ENCODE peak calls at places on chromosomes 3 and 15, in five cellular contexts. One of them, this sample, is unnamed.

GRCh38 chr3:190456779-190457178 is 7.1 kb upstream of the TMEM207 start:
- DNase-seq in neuronal stem cell: no peak
- DNase-seq in ELR: no peak
- DNase-seq in stimulated activated CD8-positive, alpha-beta memory T cell treated with anti-CD3 and anti-CD28 coated beads, Interleukin-7, amount 100 ng/mL, for 24 hours: no peak
- DNase-seq in activated CD8-positive, alpha-beta memory T cell treated with anti-CD3 and anti-CD28 coated beads, Interleukin-2, amount 50 U/mL, for 48 hours: no peak
- DNase-seq in this sample: no peak

GRCh38 chr15:63219196-63219719 is 29.9 kb downstream of the RAB8B start:
- DNase-seq in ELR: no peak
- DNase-seq in activated CD8-positive, alpha-beta memory T cell treated with anti-CD3 and anti-CD28 coated beads, Interleukin-2, amount 50 U/mL, for 48 hours: no peak
- DNase-seq in neuronal stem cell: no peak
- DNase-seq in stimulated activated CD8-positive, alpha-beta memory T cell treated with anti-CD3 and anti-CD28 coated beads, Interleukin-7, amount 100 ng/mL, for 24 hours: no peak
- DNase-seq in this sample: no peak

GRCh38 chr3:189848636-189849035 is 217.4 kb downstream of the TP63 start:
- DNase-seq in activated CD8-positive, alpha-beta memory T cell treated with anti-CD3 and anti-CD28 coated beads, Interleukin-2, amount 50 U/mL, for 48 hours: no peak
- DNase-seq in stimulated activated CD8-positive, alpha-beta memory T cell treated with anti-CD3 and anti-CD28 coated beads, Interleukin-7, amount 100 ng/mL, for 24 hours: no peak
- DNase-seq in ELR: no peak
- DNase-seq in neuronal stem cell: no peak
- DNase-seq in this sample: no peak

GRCh38 chr3:43537206-43537605 is 84.6 kb downstream of the ANO10 start:
- DNase-seq in neuronal stem cell: no peak
- DNase-seq in ELR: no peak
- DNase-seq in activated CD8-positive, alpha-beta memory T cell treated with anti-CD3 and anti-CD28 coated beads, Interleukin-2, amount 50 U/mL, for 48 hours: no peak
- DNase-seq in stimulated activated CD8-positive, alpha-beta memory T cell treated with anti-CD3 and anti-CD28 coated beads, Interleukin-7, amount 100 ng/mL, for 24 hours: no peak
- DNase-seq in this sample: no peak

GRCh38 chr15:56215769-56216168 is 27.9 kb downstream of the RFX7 start:
- DNase-seq in activated CD8-positive, alpha-beta memory T cell treated with anti-CD3 and anti-CD28 coated beads, Interleukin-2, amount 50 U/mL, for 48 hours: no peak
- DNase-seq in stimulated activated CD8-positive, alpha-beta memory T cell treated with anti-CD3 and anti-CD28 coated beads, Interleukin-7, amount 100 ng/mL, for 24 hours: no peak
- DNase-seq in neuronal stem cell: no peak
- DNase-seq in ELR: no peak
- DNase-seq in this sample: no peak

GRCh38 chr3:157112536-157112935 is 47.4 kb downstream of the CCNL1 start:
- DNase-seq in ELR: no peak
- DNase-seq in activated CD8-positive, alpha-beta memory T cell treated with anti-CD3 and anti-CD28 coated beads, Interleukin-2, amount 50 U/mL, for 48 hours: no peak
- DNase-seq in stimulated activated CD8-positive, alpha-beta memory T cell treated with anti-CD3 and anti-CD28 coated beads, Interleukin-7, amount 100 ng/mL, for 24 hours: no peak
- DNase-seq in neuronal stem cell: no peak
- DNase-seq in this sample: no peak

GRCh38 chr3:125032100-125032643 is 23.6 kb downstream of the HEG1 start:
- DNase-seq in stimulated activated CD8-positive, alpha-beta memory T cell treated with anti-CD3 and anti-CD28 coated beads, Interleukin-7, amount 100 ng/mL, for 24 hours: no peak
- DNase-seq in activated CD8-positive, alpha-beta memory T cell treated with anti-CD3 and anti-CD28 coated beads, Interleukin-2, amount 50 U/mL, for 48 hours: no peak
- DNase-seq in ELR: peak; percentile 39
- DNase-seq in neuronal stem cell: no peak
- DNase-seq in this sample: no peak

GRCh38 chr15:95804484-95804883 is 526.0 kb upstream of the NR2F2 start:
- DNase-seq in neuronal stem cell: no peak
- DNase-seq in activated CD8-positive, alpha-beta memory T cell treated with anti-CD3 and anti-CD28 coated beads, Interleukin-2, amount 50 U/mL, for 48 hours: no peak
- DNase-seq in ELR: no peak
- DNase-seq in stimulated activated CD8-positive, alpha-beta memory T cell treated with anti-CD3 and anti-CD28 coated beads, Interleukin-7, amount 100 ng/mL, for 24 hours: no peak
- DNase-seq in this sample: no peak

GRCh38 chr3:73707772-73708171 is 83.0 kb upstream of the PDZRN3 start:
- DNase-seq in activated CD8-positive, alpha-beta memory T cell treated with anti-CD3 and anti-CD28 coated beads, Interleukin-2, amount 50 U/mL, for 48 hours: no peak
- DNase-seq in stimulated activated CD8-positive, alpha-beta memory T cell treated with anti-CD3 and anti-CD28 coated beads, Interleukin-7, amount 100 ng/mL, for 24 hours: no peak
- DNase-seq in ELR: no peak
- DNase-seq in neuronal stem cell: no peak
- DNase-seq in this sample: no peak

GRCh38 chr3:46982581-46982980 is 3.1 kb downstream of the NBEAL2 start:
- DNase-seq in activated CD8-positive, alpha-beta memory T cell treated with anti-CD3 and anti-CD28 coated beads, Interleukin-2, amount 50 U/mL, for 48 hours: no peak
- DNase-seq in stimulated activated CD8-positive, alpha-beta memory T cell treated with anti-CD3 and anti-CD28 coated beads, Interleukin-7, amount 100 ng/mL, for 24 hours: no peak
- DNase-seq in ELR: no peak
- DNase-seq in neuronal stem cell: no peak
- DNase-seq in this sample: no peak

GRCh38 chr15:78450285-78450858 is 12.4 kb downstream of the IREB2 start:
- DNase-seq in neuronal stem cell: no peak
- DNase-seq in activated CD8-positive, alpha-beta memory T cell treated with anti-CD3 and anti-CD28 coated beads, Interleukin-2, amount 50 U/mL, for 48 hours: no peak
- DNase-seq in ELR: no peak
- DNase-seq in stimulated activated CD8-positive, alpha-beta memory T cell treated with anti-CD3 and anti-CD28 coated beads, Interleukin-7, amount 100 ng/mL, for 24 hours: no peak
- DNase-seq in this sample: no peak

GRCh38 chr3:45568848-45569247 is 25.7 kb upstream of the LIMD1 start:
- DNase-seq in stimulated activated CD8-positive, alpha-beta memory T cell treated with anti-CD3 and anti-CD28 coated beads, Interleukin-7, amount 100 ng/mL, for 24 hours: no peak
- DNase-seq in activated CD8-positive, alpha-beta memory T cell treated with anti-CD3 and anti-CD28 coated beads, Interleukin-2, amount 50 U/mL, for 48 hours: no peak
- DNase-seq in ELR: no peak
- DNase-seq in neuronal stem cell: no peak
- DNase-seq in this sample: no peak

GRCh38 chr3:142649996-142650693 is 54.0 kb downstream of the PLS1 start:
- DNase-seq in ELR: no peak
- DNase-seq in neuronal stem cell: no peak
- DNase-seq in activated CD8-positive, alpha-beta memory T cell treated with anti-CD3 and anti-CD28 coated beads, Interleukin-2, amount 50 U/mL, for 48 hours: no peak
- DNase-seq in stimulated activated CD8-positive, alpha-beta memory T cell treated with anti-CD3 and anti-CD28 coated beads, Interleukin-7, amount 100 ng/mL, for 24 hours: no peak
- DNase-seq in this sample: peak; percentile 16

GRCh38 chr3:179768080-179768479 is 115.2 kb downstream of the USP13 start:
- DNase-seq in neuronal stem cell: peak; percentile 37
- DNase-seq in ELR: peak; percentile 79
- DNase-seq in stimulated activated CD8-positive, alpha-beta memory T cell treated with anti-CD3 and anti-CD28 coated beads, Interleukin-7, amount 100 ng/mL, for 24 hours: no peak
- DNase-seq in activated CD8-positive, alpha-beta memory T cell treated with anti-CD3 and anti-CD28 coated beads, Interleukin-2, amount 50 U/mL, for 48 hours: no peak
- DNase-seq in this sample: peak; percentile 31

GRCh38 chr3:147002721-147003120 is 397.6 kb upstream of the PLSCR5 start:
- DNase-seq in ELR: no peak
- DNase-seq in stimulated activated CD8-positive, alpha-beta memory T cell treated with anti-CD3 and anti-CD28 coated beads, Interleukin-7, amount 100 ng/mL, for 24 hours: no peak
- DNase-seq in activated CD8-positive, alpha-beta memory T cell treated with anti-CD3 and anti-CD28 coated beads, Interleukin-2, amount 50 U/mL, for 48 hours: no peak
- DNase-seq in neuronal stem cell: no peak
- DNase-seq in this sample: no peak

GRCh38 chr3:183824761-183825379 is 507 bp downstream of the MAP6D1 start:
- DNase-seq in neuronal stem cell: no peak
- DNase-seq in stimulated activated CD8-positive, alpha-beta memory T cell treated with anti-CD3 and anti-CD28 coated beads, Interleukin-7, amount 100 ng/mL, for 24 hours: no peak
- DNase-seq in activated CD8-positive, alpha-beta memory T cell treated with anti-CD3 and anti-CD28 coated beads, Interleukin-2, amount 50 U/mL, for 48 hours: peak; percentile 64
- DNase-seq in ELR: peak; percentile 55
- DNase-seq in this sample: no peak

GRCh38 chr3:24377218-24377993 is 117.2 kb downstream of the THRB start:
- DNase-seq in stimulated activated CD8-positive, alpha-beta memory T cell treated with anti-CD3 and anti-CD28 coated beads, Interleukin-7, amount 100 ng/mL, for 24 hours: no peak
- DNase-seq in activated CD8-positive, alpha-beta memory T cell treated with anti-CD3 and anti-CD28 coated beads, Interleukin-2, amount 50 U/mL, for 48 hours: no peak
- DNase-seq in ELR: peak; percentile 5
- DNase-seq in neuronal stem cell: no peak
- DNase-seq in this sample: no peak

GRCh38 chr3:14235896-14236295 is 57.3 kb downstream of the LSM3 start:
- DNase-seq in activated CD8-positive, alpha-beta memory T cell treated with anti-CD3 and anti-CD28 coated beads, Interleukin-2, amount 50 U/mL, for 48 hours: no peak
- DNase-seq in ELR: no peak
- DNase-seq in neuronal stem cell: no peak
- DNase-seq in stimulated activated CD8-positive, alpha-beta memory T cell treated with anti-CD3 and anti-CD28 coated beads, Interleukin-7, amount 100 ng/mL, for 24 hours: no peak
- DNase-seq in this sample: no peak

GRCh38 chr3:189515916-189516531 is 115.2 kb upstream of the TP63 start:
- DNase-seq in stimulated activated CD8-positive, alpha-beta memory T cell treated with anti-CD3 and anti-CD28 coated beads, Interleukin-7, amount 100 ng/mL, for 24 hours: no peak
- DNase-seq in ELR: no peak
- DNase-seq in activated CD8-positive, alpha-beta memory T cell treated with anti-CD3 and anti-CD28 coated beads, Interleukin-2, amount 50 U/mL, for 48 hours: no peak
- DNase-seq in neuronal stem cell: no peak
- DNase-seq in this sample: no peak

GRCh38 chr15:73930371-73930770 is 4.1 kb downstream of the LOXL1 start:
- DNase-seq in stimulated activated CD8-positive, alpha-beta memory T cell treated with anti-CD3 and anti-CD28 coated beads, Interleukin-7, amount 100 ng/mL, for 24 hours: no peak
- DNase-seq in activated CD8-positive, alpha-beta memory T cell treated with anti-CD3 and anti-CD28 coated beads, Interleukin-2, amount 50 U/mL, for 48 hours: no peak
- DNase-seq in neuronal stem cell: no peak
- DNase-seq in ELR: peak; percentile 71
- DNase-seq in this sample: no peak

GRCh38 chr3:155517907-155518306 is 224.4 kb upstream of the STRIT1 start:
- DNase-seq in stimulated activated CD8-positive, alpha-beta memory T cell treated with anti-CD3 and anti-CD28 coated beads, Interleukin-7, amount 100 ng/mL, for 24 hours: no peak
- DNase-seq in activated CD8-positive, alpha-beta memory T cell treated with anti-CD3 and anti-CD28 coated beads, Interleukin-2, amount 50 U/mL, for 48 hours: no peak
- DNase-seq in neuronal stem cell: no peak
- DNase-seq in ELR: peak; percentile 4
- DNase-seq in this sample: no peak

GRCh38 chr15:32117122-32117521 is 86.8 kb downstream of the CHRNA7 start:
- DNase-seq in stimulated activated CD8-positive, alpha-beta memory T cell treated with anti-CD3 and anti-CD28 coated beads, Interleukin-7, amount 100 ng/mL, for 24 hours: no peak
- DNase-seq in activated CD8-positive, alpha-beta memory T cell treated with anti-CD3 and anti-CD28 coated beads, Interleukin-2, amount 50 U/mL, for 48 hours: no peak
- DNase-seq in neuronal stem cell: no peak
- DNase-seq in ELR: no peak
- DNase-seq in this sample: no peak

GRCh38 chr3:186160691-186161243 is 51.9 kb upstream of the ETV5 start:
- DNase-seq in stimulated activated CD8-positive, alpha-beta memory T cell treated with anti-CD3 and anti-CD28 coated beads, Interleukin-7, amount 100 ng/mL, for 24 hours: no peak
- DNase-seq in activated CD8-positive, alpha-beta memory T cell treated with anti-CD3 and anti-CD28 coated beads, Interleukin-2, amount 50 U/mL, for 48 hours: no peak
- DNase-seq in ELR: no peak
- DNase-seq in neuronal stem cell: no peak
- DNase-seq in this sample: no peak

GRCh38 chr15:58393196-58393790 is 38.5 kb upstream of the LIPC start:
- DNase-seq in ELR: no peak
- DNase-seq in stimulated activated CD8-positive, alpha-beta memory T cell treated with anti-CD3 and anti-CD28 coated beads, Interleukin-7, amount 100 ng/mL, for 24 hours: no peak
- DNase-seq in neuronal stem cell: no peak
- DNase-seq in activated CD8-positive, alpha-beta memory T cell treated with anti-CD3 and anti-CD28 coated beads, Interleukin-2, amount 50 U/mL, for 48 hours: no peak
- DNase-seq in this sample: no peak

GRCh38 chr15:76996526-76997401 is 1.8 kb downstream of the PSTPIP1 start:
- DNase-seq in neuronal stem cell: no peak
- DNase-seq in ELR: peak; percentile 30
- DNase-seq in activated CD8-positive, alpha-beta memory T cell treated with anti-CD3 and anti-CD28 coated beads, Interleukin-2, amount 50 U/mL, for 48 hours: peak; percentile 79
- DNase-seq in stimulated activated CD8-positive, alpha-beta memory T cell treated with anti-CD3 and anti-CD28 coated beads, Interleukin-7, amount 100 ng/mL, for 24 hours: no peak
- DNase-seq in this sample: no peak